ENCODE peak calls at places on chromosomes 1 and 21, in five cellular contexts. C is H1, K is H9, X is mesenchymal stem cell, Q is trophoblast cell. I is an unnamed sample.
A peak's percentile ranks its signal among the peaks of the same experiment; 100 is the strongest.

GRCh38 chr1:175673236-175674150 is 69.9 kb downstream of the TNR start:
- DNase-seq in C (no peak), X (peak; percentile 14), Q (no peak), K (no peak), I (peak; percentile 27)

GRCh38 chr1:65613884-65614283 is 178.8 kb upstream of the PDE4B start:
- DNase-seq in Q (no peak), X (no peak), C (no peak), K (no peak), I (no peak)

GRCh38 chr1:62841587-62842169 is 57.7 kb downstream of the ATG4C start:
- DNase-seq in K (no peak), Q (peak; percentile 87), C (no peak), X (peak; percentile 63), I (peak; percentile 66)

GRCh38 chr1:167165948-167166702 is 54.6 kb upstream of the POU2F1 start:
- DNase-seq in C (peak; percentile 73), X (peak; percentile 73), K (peak; percentile 89), Q (no peak), I (peak; percentile 82)

GRCh38 chr1:81681104-81681503 is 119.6 kb upstream of the ADGRL2 start:
- DNase-seq in C (no peak), X (no peak), K (no peak), Q (no peak), I (no peak)

GRCh38 chr1:100077525-100077924 is 55.2 kb downstream of the SASS6 start:
- DNase-seq in Q (peak; percentile 38), C (no peak), X (no peak), K (no peak), I (no peak)

GRCh38 chr21:45136927-45137611 is 62.7 kb downstream of the ADARB1 start:
- DNase-seq in Q (peak; percentile 92), K (peak; percentile 84), C (peak; percentile 36), X (peak; percentile 90), I (peak; percentile 77)

GRCh38 chr1:107748529-107748928 is 216.5 kb downstream of the VAV3 start:
- DNase-seq in X (no peak), K (no peak), Q (peak; percentile 53), C (no peak), I (no peak)

GRCh38 chr1:192788184-192788583 is 20.7 kb upstream of the RGS2 start:
- DNase-seq in C (no peak), K (peak; percentile 39), X (peak; percentile 82), Q (peak; percentile 59), I (peak; percentile 12)

GRCh38 chr1:116847688-116848531 is 61.8 kb upstream of the PTGFRN start:
- DNase-seq in C (no peak), K (no peak), X (peak; percentile 86), Q (peak; percentile 66), I (no peak)

GRCh38 chr1:244052011-244052727 is 1.1 kb downstream of the ZBTB18 start:
- DNase-seq in Q (no peak), C (no peak), X (peak; percentile 58), K (no peak), I (no peak)

GRCh38 chr1:198933506-198933905 is 294.7 kb downstream of the PTPRC start:
- DNase-seq in X (no peak), Q (no peak), K (no peak), C (no peak), I (no peak)

GRCh38 chr1:65066766-65067490 is 81.1 kb upstream of the AK4 start:
- DNase-seq in C (no peak), X (peak; percentile 89), Q (peak; percentile 87), K (peak; percentile 83), I (peak; percentile 36)

GRCh38 chr1:46996659-46997281 is 26.7 kb upstream of the CYP4X1 start:
- DNase-seq in K (no peak), Q (no peak), C (no peak), X (no peak), I (no peak)

GRCh38 chr1:199290186-199290585 is 651.3 kb downstream of the PTPRC start:
- DNase-seq in X (no peak), K (no peak), Q (no peak), C (no peak), I (no peak)

GRCh38 chr1:219542828-219543518 is 69.9 kb downstream of the ZC3H11B start:
- DNase-seq in C (no peak), X (no peak), Q (no peak), K (no peak), I (no peak)

GRCh38 chr1:207822602-207823451 is 71.0 kb downstream of the CD46 start:
- DNase-seq in C (no peak), Q (peak; percentile 90), K (peak; percentile 73), X (peak; percentile 43), I (no peak)

GRCh38 chr1:9361630-9362256 is 69.0 kb downstream of the SPSB1 start:
- DNase-seq in Q (no peak), X (peak; percentile 68), C (no peak), K (no peak), I (no peak)

GRCh38 chr1:228546541-228547463 is 59.6 kb downstream of the RNF187 start:
- DNase-seq in X (no peak), C (no peak), Q (peak; percentile 94), K (no peak), I (no peak)

GRCh38 chr1:226687476-226687875 is 51.6 kb downstream of the ITPKB start:
- DNase-seq in C (no peak), X (no peak), Q (no peak), K (no peak), I (no peak)

GRCh38 chr1:229835226-229835625 is 209.2 kb downstream of the URB2 start:
- DNase-seq in Q (no peak), C (no peak), X (no peak), K (no peak), I (no peak)

GRCh38 chr1:211630236-211631081 is 45.0 kb downstream of the NEK2 start:
- DNase-seq in X (no peak), K (peak; percentile 70), Q (no peak), C (no peak), I (no peak)

GRCh38 chr1:53740621-53741105 is 1.7 kb upstream of the GLIS1 start:
- DNase-seq in K (no peak), X (peak; percentile 30), C (no peak), Q (no peak), I (no peak)

GRCh38 chr1:111895456-111895855 is 94.0 kb downstream of the KCND3 start:
- DNase-seq in K (no peak), C (no peak), Q (no peak), X (no peak), I (no peak)

GRCh38 chr1:207997486-207998268 is 86.8 kb upstream of the CD34 start:
- DNase-seq in C (no peak), X (peak; percentile 69), Q (peak; percentile 73), K (peak; percentile 81), I (peak; percentile 61)

GRCh38 chr1:66286307-66286706 is 247.6 kb upstream of the SGIP1 start:
- DNase-seq in C (no peak), X (peak; percentile 65), Q (no peak), K (no peak), I (no peak)

GRCh38 chr21:41777934-41778815 is 11.3 kb upstream of the RIPK4 start:
- DNase-seq in K (peak; percentile 95), Q (peak; percentile 99), X (peak; percentile 75), C (peak; percentile 79), I (peak; percentile 82)

GRCh38 chr1:213388199-213388598 is 337.2 kb downstream of the RPS6KC1 start:
- DNase-seq in Q (no peak), C (no peak), X (no peak), K (no peak), I (no peak)

GRCh38 chr1:213387380-213388015 is 336.5 kb downstream of the RPS6KC1 start:
- DNase-seq in Q (no peak), X (no peak), C (no peak), K (no peak), I (no peak)

GRCh38 chr1:213383465-213383864 is 332.4 kb downstream of the RPS6KC1 start:
- DNase-seq in X (no peak), Q (no peak), C (no peak), K (no peak), I (no peak)

GRCh38 chr1:213385201-213385600 is 334.2 kb downstream of the RPS6KC1 start:
- DNase-seq in C (no peak), Q (no peak), K (no peak), X (no peak), I (no peak)

GRCh38 chr1:213385806-213386324 is 334.8 kb downstream of the RPS6KC1 start:
- DNase-seq in Q (no peak), C (no peak), X (no peak), K (no peak), I (no peak)
- H2BK12ac ChIP-seq in Q (no peak overlapping the region), C (no peak overlapping the region), X (no peak overlapping the region), K (no peak overlapping the region), I (no peak overlapping the region)

GRCh38 chr1:22864886-22865285 is 107.8 kb downstream of the LACTBL1 start:
- DNase-seq in Q (no peak), X (no peak), C (no peak), K (no peak), I (no peak)

GRCh38 chr1:22861764-22862440 is 110.8 kb downstream of the LACTBL1 start:
- DNase-seq in Q (peak; percentile 98), K (no peak), X (peak; percentile 89), C (no peak), I (peak; percentile 35)

GRCh38 chr1:22860883-22861385 is 111.7 kb downstream of the LACTBL1 start:
- DNase-seq in X (peak; percentile 44), C (no peak), Q (peak; percentile 89), K (no peak), I (no peak)

GRCh38 chr1:22862752-22863151 is 109.9 kb downstream of the LACTBL1 start:
- DNase-seq in X (no peak), Q (no peak), K (no peak), C (no peak), I (no peak)

DNA sequence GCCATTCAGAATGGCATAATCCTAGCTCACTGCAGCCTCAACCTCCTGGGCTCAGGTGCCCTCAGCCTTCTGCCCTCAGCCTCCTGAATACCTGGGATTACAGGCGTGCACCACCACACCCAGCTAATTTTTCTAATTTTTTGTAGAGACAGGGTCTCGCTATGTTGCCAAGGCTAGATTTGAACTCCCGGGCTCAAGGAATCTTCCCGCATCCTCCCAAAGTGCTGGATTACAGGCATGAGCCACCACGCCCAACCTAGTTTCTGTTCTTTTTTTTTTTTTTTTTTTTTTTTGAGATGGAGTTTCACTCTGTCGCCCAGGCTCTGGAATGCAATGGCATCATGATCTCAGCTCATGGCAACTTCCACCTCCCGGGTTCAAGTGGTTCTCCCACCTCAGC is 108.9 kb downstream of the LACTBL1 start:
- DNase-seq in Q (peak; percentile 91), K (no peak), X (no peak), C (no peak), I (no peak)
- H3K4ac ChIP-seq in Q (no peak overlapping the region), K (no peak overlapping the region), X (no peak overlapping the region), C (no peak overlapping the region), I (no peak overlapping the region)

GRCh38 chr1:85015826-85016225 is 18.9 kb upstream of the MCOLN2 start:
- DNase-seq in Q (no peak), C (no peak), X (no peak), K (no peak), I (no peak)
- H2BK12ac ChIP-seq in Q (no peak overlapping the region), C (no peak overlapping the region), X (no peak overlapping the region), K (no peak overlapping the region), I (no peak overlapping the region)

GRCh38 chr1:94050675-94051074 is 70.3 kb downstream of the ABCA4 start:
- DNase-seq in C (no peak), X (no peak), Q (no peak), K (no peak), I (no peak)
- H3K4ac ChIP-seq in C (no peak overlapping the region), X (no peak overlapping the region), Q (no peak overlapping the region), K (no peak overlapping the region), I (no peak overlapping the region)

GRCh38 chr1:25442178-25442577 is 11.5 kb downstream of the MACO1 start:
- DNase-seq in C (no peak), X (peak; percentile 70), K (no peak), Q (peak; percentile 40), I (no peak)
- H2BK12ac ChIP-seq in C (no peak overlapping the region), X (no peak overlapping the region), K (no peak overlapping the region), Q (no peak overlapping the region), I (no peak overlapping the region)

GRCh38 chr1:204446413-204447111 is 34.9 kb upstream of the PPP1R15B start:
- DNase-seq in C (peak; percentile 75), K (peak; percentile 93), X (peak; percentile 74), Q (peak; percentile 72), I (peak; percentile 75)
- H3K4ac ChIP-seq in C (no peak overlapping the region), K (no peak overlapping the region), X (no peak overlapping the region), Q (peak overlapping the region; percentile 13), I (peak overlapping the region; percentile 7)

I was measured in neuronal stem cell.